ENCODE peak calls at places on chromosomes 2 and 18, in ten cellular contexts. R is A549, I is right atrium auricular region, H is GM23338, Q is breast epithelium, P is uterus, K is neural progenitor cell, O is PC-3, V is OCI-LY7, L is dorsolateral prefrontal cortex. S is an unnamed sample.

GRCh38 chr2:51706220-51706619 is 674.3 kb upstream of the NRXN1 start:
- DNase-seq in P (no peak), Q (no peak), K (no peak), L (no peak), H (no peak), R (no peak), V (no peak), I (no peak), O (no peak), S (no peak)

GRCh38 chr2:223779877-223780276 is 57.5 kb downstream of the AP1S3 start:
- DNase-seq in H (peak), L (no peak), I (no peak), V (peak), Q (no peak), P (no peak), R (peak), K (peak), O (peak), S (peak)

GRCh38 chr18:32801236-32801635 is 28.4 kb upstream of the KLHL14 start:
- DNase-seq in O (no peak), L (no peak), Q (no peak), P (no peak), K (peak), H (no peak), I (no peak), V (no peak), R (no peak), S (no peak)

GRCh38 chr2:117126656-117127055 is 687.8 kb upstream of the DDX18 start:
- DNase-seq in L (no peak), P (no peak), V (no peak), Q (no peak), I (no peak), H (no peak), R (no peak), O (no peak), K (no peak), S (no peak)

GRCh38 chr18:23824235-23824634 is 135.0 kb downstream of the LAMA3 start:
- DNase-seq in R (no peak), I (no peak), V (peak), P (no peak), O (no peak), L (no peak), Q (no peak), K (no peak), H (no peak), S (no peak)

GRCh38 chr2:37365669-37366068 is 21.2 kb downstream of the QPCT start:
- DNase-seq in P (no peak), R (no peak), L (no peak), I (no peak), H (no peak), K (no peak), Q (no peak), V (no peak), O (peak), S (no peak)

GRCh38 chr2:135154962-135155361 is 102.9 kb downstream of the RAB3GAP1 start:
- DNase-seq in K (no peak), L (no peak), H (no peak), P (no peak), R (no peak), Q (no peak), V (no peak), O (no peak), I (no peak), S (no peak)

GRCh38 chr18:3826021-3826420 is 376.0 kb downstream of the TGIF1 start:
- DNase-seq in V (no peak), L (no peak), P (no peak), I (no peak), Q (no peak), O (no peak), H (no peak), R (no peak), K (no peak), S (no peak)

GRCh38 chr2:10305254-10305635 is 2.5 kb downstream of the HPCAL1 start:
- DNase-seq in P (no peak), R (no peak), Q (no peak), K (no peak), L (no peak), I (no peak), V (no peak), O (no peak), H (no peak), S (no peak)

GRCh38 chr2:229033816-229034215 is 237.3 kb downstream of the PID1 start:
- DNase-seq in V (no peak), Q (no peak), I (no peak), R (no peak), P (no peak), K (no peak), O (no peak), L (no peak), H (no peak), S (no peak)

GRCh38 chr2:43075054-43075593 is 151.3 kb downstream of the ZFP36L2 start:
- DNase-seq in R (peak), K (no peak), V (no peak), P (peak), L (no peak), H (no peak), I (peak), O (peak), Q (peak), S (peak)

GRCh38 chr2:71614976-71615768 is 161.8 kb downstream of the DYSF start:
- DNase-seq in O (no peak), K (no peak), I (peak), R (no peak), Q (peak), H (no peak), P (peak), V (no peak), L (peak), S (no peak)

GRCh38 chr2:160254363-160254762 is 54.3 kb upstream of the ITGB6 start:
- DNase-seq in H (no peak), K (no peak), O (no peak), I (no peak), Q (no peak), L (no peak), P (no peak), R (peak), V (no peak), S (no peak)

GRCh38 chr2:39664898-39665591 is 672 bp upstream of the TMEM178A start:
- DNase-seq in V (no peak), K (peak), R (no peak), L (no peak), P (no peak), Q (no peak), O (no peak), H (peak), I (no peak), S (no peak)

GRCh38 chr2:23669413-23670244 is 257.3 kb downstream of the ATAD2B start:
- DNase-seq in P (peak), L (no peak), O (no peak), R (no peak), V (no peak), H (no peak), K (no peak), Q (peak), I (peak), S (peak)

GRCh38 chr2:224284134-224284946 is 117.6 kb downstream of the FAM124B start:
- DNase-seq in I (no peak), V (peak), O (peak), P (no peak), R (peak), K (peak), Q (no peak), H (peak), L (no peak), S (peak)

GRCh38 chr2:80111185-80111584 is 193.4 kb downstream of the LRRTM1 start:
- DNase-seq in H (no peak), O (no peak), L (no peak), K (no peak), V (no peak), P (no peak), I (no peak), Q (no peak), R (no peak), S (no peak)

GRCh38 chr2:138180691-138181386 is 216.6 kb downstream of the HNMT start:
- DNase-seq in I (no peak), Q (no peak), V (no peak), H (peak), L (no peak), R (no peak), O (peak), P (no peak), K (peak), S (no peak)

GRCh38 chr2:189569295-189569925 is 11.2 kb downstream of the SLC40A1 start:
- DNase-seq in O (no peak), L (no peak), R (no peak), P (no peak), K (no peak), I (no peak), V (no peak), Q (no peak), H (no peak), S (no peak)

GRCh38 chr2:142435847-142436246 is 305.0 kb upstream of the LRP1B start:
- DNase-seq in K (peak), V (no peak), R (no peak), Q (no peak), I (no peak), P (no peak), H (peak), L (no peak), O (no peak), S (no peak)

GRCh38 chr2:29475446-29476006 is 360.3 kb downstream of the CLIP4 start:
- DNase-seq in H (no peak), P (no peak), L (no peak), O (no peak), V (no peak), K (peak), R (no peak), Q (no peak), I (no peak), S (no peak)

GRCh38 chr18:54187372-54187771 is 37.1 kb downstream of the MBD2 start:
- DNase-seq in P (no peak), R (no peak), V (no peak), L (no peak), O (no peak), H (peak), K (no peak), I (no peak), Q (no peak), S (no peak)

GRCh38 chr2:122081743-122082142 is 326.3 kb downstream of the TSN start:
- DNase-seq in V (no peak), H (peak), O (no peak), P (no peak), R (no peak), I (no peak), L (no peak), K (no peak), Q (no peak), S (no peak)

GRCh38 chr2:95030496-95030895 is 5.0 kb downstream of the MAL start:
- DNase-seq in H (no peak), V (no peak), L (no peak), Q (no peak), R (no peak), K (no peak), I (no peak), O (peak), P (no peak), S (no peak)

GRCh38 chr2:225429718-225430117 is 30.2 kb downstream of the NYAP2 start:
- DNase-seq in L (peak), Q (no peak), R (no peak), K (no peak), I (no peak), V (no peak), H (peak), O (no peak), P (no peak), S (no peak)

GRCh38 chr2:172927381-172928357 is 148.0 kb upstream of the MAP3K20 start:
- DNase-seq in K (no peak), R (no peak), O (no peak), V (no peak), P (peak), H (no peak), I (peak), Q (no peak), L (no peak), S (no peak)

GRCh38 chr2:36951574-36951973 is 14.8 kb downstream of the STRN start:
- DNase-seq in Q (no peak), K (no peak), I (no peak), H (no peak), V (no peak), P (no peak), R (peak), O (peak), L (no peak), S (peak)

GRCh38 chr2:107738268-107738667 is 88.4 kb upstream of the RGPD4 start:
- DNase-seq in R (no peak), O (no peak), P (no peak), K (no peak), V (no peak), L (no peak), I (no peak), Q (no peak), H (no peak), S (no peak)

GRCh38 chr2:106969777-106970176 is 83.8 kb upstream of the ST6GAL2 start:
- DNase-seq in P (no peak), R (no peak), I (no peak), L (no peak), H (no peak), V (no peak), O (no peak), K (no peak), Q (no peak), S (no peak)

GRCh38 chr2:130389783-130390182 is 33.9 kb downstream of the PTPN18 start:
- DNase-seq in R (no peak), V (no peak), O (no peak), I (no peak), P (no peak), L (no peak), H (no peak), Q (no peak), K (no peak), S (no peak)

GRCh38 chr2:204544961-204545860 is at the start of gene PARD3B:
- DNase-seq in L (peak), K (peak), O (peak), H (peak), Q (peak), P (peak), R (peak), I (peak), V (no peak), S (peak)

GRCh38 chr2:134276381-134277172 is 22.7 kb downstream of the MGAT5 start:
- DNase-seq in L (no peak), K (no peak), P (no peak), I (no peak), R (no peak), H (no peak), Q (no peak), O (peak), V (no peak), S (no peak)

GRCh38 chr2:57711991-57712390 is 334.6 kb upstream of the VRK2 start:
- DNase-seq in Q (no peak), R (no peak), P (no peak), O (no peak), V (no peak), L (no peak), K (peak), I (no peak), H (no peak), S (no peak)

GRCh38 chr2:133389569-133389968 is 178.7 kb downstream of the NCKAP5 start:
- DNase-seq in I (no peak), Q (no peak), V (no peak), H (no peak), O (no peak), K (no peak), P (no peak), L (no peak), R (no peak), S (peak)

GRCh38 chr18:10805587-10806088 is 279.8 kb downstream of the NAPG start:
- DNase-seq in I (no peak), O (no peak), H (no peak), Q (no peak), L (no peak), P (no peak), V (no peak), K (no peak), R (no peak), S (no peak)

GRCh38 chr2:20015482-20016083 is 3.1 kb upstream of the MATN3 start:
- DNase-seq in K (peak), L (no peak), Q (no peak), I (no peak), P (no peak), V (peak), O (peak), H (peak), R (peak), S (peak)

GRCh38 chr2:15298769-15299168 is 262.4 kb downstream of the NBAS start:
- DNase-seq in K (no peak), L (no peak), I (no peak), R (no peak), H (no peak), V (no peak), Q (no peak), P (peak), O (no peak), S (peak)

GRCh38 chr2:26778507-26778906 is 7.3 kb upstream of the CENPA start:
- DNase-seq in V (no peak), L (no peak), P (no peak), O (no peak), Q (no peak), R (no peak), K (no peak), H (no peak), I (no peak), S (no peak)
- H3K27ac ChIP-seq in V (no peak), L (no peak), P (no peak), O (no peak), Q (no peak), R (peak), K (no peak), H (no peak), I (no peak), S (peak)

GRCh38 chr2:181058378-181059269 is 78.2 kb downstream of the UBE2E3 start:
- DNase-seq in H (peak), K (peak), Q (no peak), P (no peak), L (no peak), V (peak), R (peak), O (peak), I (no peak), S (peak)
- TF ChIP-seq CTCF in H (peak), K (peak), Q (peak), P (no peak), L (peak), V (peak), R (peak), O (peak), I (peak), S (peak)

GRCh38 chr2:62662548-62662947 is 43.0 kb upstream of the EHBP1 start:
- DNase-seq in O (no peak), V (no peak), Q (no peak), L (no peak), R (no peak), H (peak), I (no peak), K (no peak), P (no peak), S (no peak)

GRCh38 chr2:62663443-62663842 is 42.1 kb upstream of the EHBP1 start:
- DNase-seq in L (no peak), O (no peak), I (no peak), Q (no peak), V (no peak), H (no peak), R (no peak), K (no peak), P (peak), S (no peak)

GRCh38 chr2:62661263-62661635 is 44.3 kb upstream of the EHBP1 start:
- DNase-seq in P (no peak), V (no peak), K (peak), O (no peak), R (no peak), L (no peak), I (no peak), H (peak), Q (no peak), S (no peak)

GRCh38 chr2:62660582-62661262 is 44.8 kb upstream of the EHBP1 start:
- DNase-seq in Q (no peak), L (no peak), I (no peak), R (no peak), V (no peak), P (no peak), K (no peak), O (peak), H (no peak), S (peak)

GRCh38 chr2:62662131-62662530 is 43.4 kb upstream of the EHBP1 start:
- DNase-seq in R (no peak), L (no peak), K (no peak), Q (no peak), O (no peak), P (no peak), H (no peak), V (no peak), I (no peak), S (no peak)
- H3K27ac ChIP-seq in R (peak), L (no peak), K (no peak), Q (no peak), O (no peak), P (peak), H (no peak), V (no peak), I (no peak), S (no peak)

GRCh38 chr2:238160206-238161129 is 1.7 kb downstream of the ERFE start:
- DNase-seq in H (peak), P (no peak), R (peak), L (peak), I (no peak), V (peak), O (no peak), Q (no peak), K (peak), S (no peak)
- TF ChIP-seq CTCF in H (peak), P (peak), R (peak), L (peak), I (peak), V (peak), O (peak), Q (no peak), K (peak), S (no peak)

DNA sequence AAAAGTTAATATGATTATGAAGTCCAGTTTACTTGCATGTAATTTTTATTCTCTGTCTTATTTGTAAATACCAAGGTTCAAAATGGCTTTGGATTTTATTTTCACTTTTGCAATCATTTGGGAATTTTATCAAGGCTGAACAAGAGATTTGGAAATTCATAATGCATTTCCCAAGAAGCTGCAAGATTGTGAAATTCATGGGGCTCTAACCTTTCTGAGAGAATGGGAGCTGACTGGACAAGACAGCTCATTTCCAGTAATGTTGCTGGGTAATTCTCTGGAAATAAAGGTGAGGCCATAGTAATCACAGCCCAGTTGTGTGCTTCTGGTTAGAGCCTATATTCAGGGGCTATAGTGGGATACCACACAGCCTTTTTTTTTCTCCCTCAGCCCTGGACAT is 21.5 kb upstream of the NABP1 start:
- DNase-seq in I (no peak), O (peak), Q (no peak), K (no peak), H (no peak), P (no peak), L (no peak), V (no peak), R (no peak), S (peak)
- H3K27ac ChIP-seq in I (no peak), O (no peak), Q (no peak), K (no peak), H (no peak), P (no peak), L (no peak), V (no peak), R (peak), S (no peak)

DNA sequence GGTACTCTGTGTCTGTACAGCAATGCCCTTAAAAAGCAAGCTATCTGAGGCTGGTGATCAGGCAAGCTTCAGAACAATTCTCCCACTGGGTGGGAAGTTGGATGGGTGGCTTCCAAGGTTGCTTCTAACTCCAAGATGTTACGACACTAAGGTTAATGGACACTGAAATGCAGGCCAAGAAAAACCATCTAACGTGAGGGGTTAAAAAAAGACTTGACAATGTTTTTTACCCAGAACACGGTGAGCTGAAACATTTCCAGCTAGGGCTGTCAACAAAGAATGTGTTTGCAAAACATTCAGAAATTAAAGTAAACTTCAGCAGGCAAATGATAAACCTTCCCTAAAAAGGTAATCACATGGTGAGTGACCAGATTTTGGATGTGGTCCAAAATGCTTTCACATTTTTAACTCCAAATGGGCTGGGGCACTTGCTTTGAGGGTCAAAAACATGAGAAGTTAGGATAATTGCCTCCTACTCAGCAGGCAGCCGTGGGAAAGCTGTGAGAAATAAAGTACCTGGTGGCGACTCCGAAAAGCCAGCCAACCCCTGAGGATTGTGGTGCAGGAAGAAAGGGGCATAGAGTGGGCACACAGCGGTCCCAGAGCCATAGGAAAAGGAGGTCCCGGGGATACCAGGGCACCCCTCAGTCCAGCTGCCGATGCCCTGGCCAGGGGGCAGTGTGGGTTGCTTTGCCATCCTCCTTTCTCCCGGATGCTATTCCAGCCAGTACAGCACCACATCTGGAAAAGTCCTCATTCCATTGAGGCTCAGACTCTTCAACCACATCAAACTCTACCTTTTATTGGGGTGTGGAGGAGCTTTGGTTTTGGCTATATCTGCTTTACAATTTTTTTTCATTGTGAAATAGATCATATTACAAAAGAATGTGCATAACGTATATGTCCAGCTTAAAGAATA is 90.0 kb upstream of the ATL2 start:
- DNase-seq in L (no peak), I (no peak), Q (no peak), P (peak), O (no peak), V (no peak), H (no peak), K (no peak), R (no peak), S (no peak)
- TF ChIP-seq CTCF in L (no peak), I (no peak), Q (no peak), P (no peak), O (no peak), V (no peak), H (no peak), K (no peak), R (no peak), S (no peak)